ENCODE peak calls at places on chromosome 4, in six cellular contexts. I is bronchial epithelial cell; F is kidney tubule cell; U is chondrocyte; A is T-helper 2 cell treated with Interferon-gamma antibody and Interleukin-4, amounts not matched to agents 5 μg/mL and 100 μg/mL, for 36 hours; J is T1000. Z is an unnamed sample.

GRCh38 chr4:54940996-54941395 is 184.4 kb downstream of the KDR start:
- DNase-seq in U (no peak), J (no peak), I (no peak), F (no peak), A (no peak), Z (no peak)

GRCh38 chr4:158810487-158811215 is 41.8 kb downstream of the FNIP2 start:
- DNase-seq in J (peak; percentile 63), I (peak; percentile 95), A (no peak), U (no peak), F (peak; percentile 96), Z (no peak)

GRCh38 chr4:56976283-56976877 is 1.0 kb downstream of the NOA1 start:
- DNase-seq in J (no peak), U (no peak), A (no peak), I (no peak), F (peak; percentile 26), Z (no peak)

GRCh38 chr4:2939383-2940243 is 23.6 kb downstream of the NOP14 start:
- DNase-seq in U (peak; percentile 76), F (no peak), J (no peak), I (no peak), A (no peak), Z (no peak)

GRCh38 chr4:36494016-36494415 is 212.6 kb downstream of the DTHD1 start:
- DNase-seq in A (no peak), J (no peak), U (no peak), I (no peak), F (no peak), Z (no peak)

GRCh38 chr4:115090483-115091075 is 22.8 kb downstream of the NDST4 start:
- DNase-seq in U (no peak), I (peak; percentile 39), A (no peak), F (peak; percentile 43), J (no peak), Z (no peak)

GRCh38 chr4:106803107-106803506 is 233.0 kb downstream of the DKK2 start:
- DNase-seq in I (no peak), F (no peak), A (no peak), U (no peak), J (no peak), Z (no peak)

GRCh38 chr4:89303177-89303576 is 4.4 kb downstream of the GPRIN3 start:
- DNase-seq in A (no peak), I (no peak), F (no peak), J (no peak), U (no peak), Z (no peak)

GRCh38 chr4:48445704-48446103 is 37.4 kb upstream of the SLC10A4 start:
- DNase-seq in F (peak; percentile 22), U (no peak), I (peak; percentile 22), J (no peak), A (no peak), Z (no peak)

GRCh38 chr4:7766661-7767345 is 172.9 kb downstream of the AFAP1 start:
- DNase-seq in J (no peak), F (peak; percentile 78), U (peak; percentile 61), A (no peak), I (no peak), Z (no peak)

GRCh38 chr4:113969935-113970334 is 9.5 kb downstream of the ARSJ start:
- DNase-seq in J (no peak), A (no peak), I (peak; percentile 64), F (no peak), U (no peak), Z (no peak)

GRCh38 chr4:128782875-128783614 is 26.5 kb upstream of the JADE1 start:
- DNase-seq in F (peak; percentile 83), U (no peak), I (peak; percentile 45), A (no peak), J (no peak), Z (no peak)

GRCh38 chr4:1728061-1728980 is 7.0 kb downstream of the TACC3 start:
- DNase-seq in J (no peak), A (no peak), I (no peak), F (no peak), U (peak; percentile 86), Z (no peak)

GRCh38 chr4:108536577-108536976 is 83.8 kb upstream of the RPL34 start:
- DNase-seq in J (no peak), I (peak; percentile 82), U (no peak), F (peak; percentile 4), A (no peak), Z (no peak)

GRCh38 chr4:132328761-132329160 is 820.3 kb upstream of the PCDH10 start:
- DNase-seq in F (no peak), A (no peak), J (no peak), I (no peak), U (no peak), Z (no peak)

GRCh38 chr4:71974681-71975080 is 57.1 kb upstream of the NPFFR2 start:
- DNase-seq in A (no peak), I (peak; percentile 75), U (no peak), F (peak; percentile 72), J (no peak), Z (no peak)

GRCh38 chr4:7313361-7313811 is 121.0 kb downstream of the SORCS2 start:
- DNase-seq in I (no peak), A (no peak), U (peak; percentile 65), F (peak; percentile 51), J (no peak), Z (no peak)

GRCh38 chr4:83932996-83933395 is 397.1 kb downstream of the GPAT3 start:
- DNase-seq in I (peak; percentile 32), F (no peak), A (no peak), U (no peak), J (no peak), Z (no peak)

GRCh38 chr4:1172971-1173757 is 781 bp upstream of the SPON2 start:
- DNase-seq in U (peak; percentile 69), F (peak; percentile 34), J (no peak), I (no peak), A (no peak), Z (no peak)

GRCh38 chr4:20760053-20760452 is 59.8 kb downstream of the PACRGL start:
- DNase-seq in F (peak; percentile 7), I (no peak), A (no peak), U (no peak), J (no peak), Z (no peak)

GRCh38 chr4:160956875-160957274 is 1206.9 kb downstream of the FSTL5 start:
- DNase-seq in U (no peak), J (no peak), F (no peak), A (no peak), I (no peak), Z (no peak)

GRCh38 chr4:106864231-106864630 is 171.9 kb downstream of the DKK2 start:
- DNase-seq in I (peak; percentile 13), J (no peak), A (no peak), U (no peak), F (no peak), Z (no peak)

GRCh38 chr4:23981328-23981727 is 91.5 kb upstream of the PPARGC1A start:
- DNase-seq in F (peak; percentile 76), J (no peak), I (peak; percentile 7), A (no peak), U (no peak), Z (no peak)

GRCh38 chr4:184282895-184283654 is 65.4 kb upstream of the ENPP6 start:
- DNase-seq in A (peak; percentile 65), U (no peak), F (peak; percentile 20), J (no peak), I (no peak), Z (no peak)

GRCh38 chr4:6746721-6747689 is 31.0 kb downstream of the BLOC1S4 start:
- DNase-seq in A (no peak), I (no peak), U (no peak), F (peak; percentile 61), J (no peak), Z (no peak)

GRCh38 chr4:120659626-120660170 is 262.8 kb downstream of the PRDM5 start:
- DNase-seq in A (no peak), U (no peak), I (no peak), J (no peak), F (no peak), Z (no peak)

GRCh38 chr4:54077812-54078211 is 13.4 kb upstream of the CHIC2 start:
- DNase-seq in A (no peak), F (peak; percentile 70), J (no peak), U (no peak), I (peak; percentile 91), Z (no peak)

GRCh38 chr4:62510228-62510627 is 1310.1 kb downstream of the ADGRL3 start:
- DNase-seq in I (no peak), A (no peak), J (no peak), U (no peak), F (no peak), Z (no peak)

GRCh38 chr4:41145571-41146078 is 68.7 kb downstream of the APBB2 start:
- DNase-seq in A (no peak), I (no peak), U (no peak), J (no peak), F (peak; percentile 30), Z (no peak)

GRCh38 chr4:6191448-6192130 is 8.8 kb downstream of the JAKMIP1 start:
- DNase-seq in A (no peak), J (no peak), F (no peak), I (no peak), U (no peak), Z (no peak)

GRCh38 chr4:38255572-38255971 is 295.4 kb downstream of the PTTG2 start:
- DNase-seq in A (no peak), F (no peak), U (no peak), J (no peak), I (no peak), Z (no peak)

GRCh38 chr4:122205687-122206086 is 53.6 kb downstream of the BLTP1 start:
- DNase-seq in J (no peak), U (no peak), F (no peak), A (no peak), I (peak; percentile 18), Z (no peak)

GRCh38 chr4:139740121-139740520 is 74.5 kb downstream of the MGST2 start:
- DNase-seq in F (no peak), J (no peak), U (no peak), A (no peak), I (no peak), Z (no peak)

GRCh38 chr4:151808120-151808529 is 47.3 kb upstream of the GATB start:
- DNase-seq in I (peak; percentile 9), A (no peak), U (no peak), F (no peak), J (no peak), Z (no peak)

GRCh38 chr4:1368421-1369090 is 21.5 kb downstream of the UVSSA start:
- DNase-seq in J (no peak), A (no peak), I (no peak), U (peak; percentile 84), F (no peak), Z (no peak)

GRCh38 chr4:44861756-44862155 is 135.4 kb upstream of the GNPDA2 start:
- DNase-seq in I (peak; percentile 46), A (no peak), J (no peak), F (peak; percentile 37), U (no peak), Z (no peak)

GRCh38 chr4:97238956-97239698 is 904.1 kb downstream of the STPG2 start:
- DNase-seq in U (no peak), A (no peak), I (no peak), J (no peak), F (no peak), Z (no peak)

GRCh38 chr4:149441338-149441737 is 374.3 kb downstream of the IQCM start:
- DNase-seq in I (peak; percentile 61), A (no peak), F (peak; percentile 61), U (no peak), J (no peak), Z (no peak)

GRCh38 chr4:163755013-163755412 is 260.5 kb downstream of the TMA16 start:
- DNase-seq in J (no peak), I (peak; percentile 38), F (peak; percentile 31), U (no peak), A (no peak), Z (no peak)